ENCODE peak calls at places on chromosome 11, in six cellular contexts. O is HepG2, U is tibial nerve, C is right atrium auricular region, Z is right lobe of liver, V is lower lobe of right lung. D is an unnamed sample.

GRCh38 chr11:117055449-117055848 is 42.8 kb downstream of the SIK3 start:
- DNase-seq in V (no peak), U (no peak), Z (no peak), C (no peak), O (no peak), D (no peak)

GRCh38 chr11:93403930-93404329 is 73.4 kb downstream of the DEUP1 start:
- DNase-seq in Z (no peak), C (no peak), U (no peak), V (no peak), O (no peak), D (no peak)

GRCh38 chr11:44622190-44622650 is 56.8 kb downstream of the CD82 start:
- DNase-seq in U (no peak), V (no peak), C (peak; percentile 44), Z (peak; percentile 52), O (no peak), D (peak; percentile 32)

GRCh38 chr11:69963533-69964246 is 114.4 kb upstream of the ANO1 start:
- DNase-seq in C (no peak), Z (no peak), U (no peak), O (no peak), V (no peak), D (no peak)

GRCh38 chr11:78384231-78384630 is 33.4 kb downstream of the GAB2 start:
- DNase-seq in V (no peak), U (no peak), C (no peak), O (no peak), Z (no peak), D (no peak)

GRCh38 chr11:11218287-11218986 is 134.6 kb downstream of the CSNK2A3 start:
- DNase-seq in U (no peak), O (no peak), V (no peak), C (no peak), Z (no peak), D (no peak)

GRCh38 chr11:6482431-6482830 is 1.1 kb downstream of the TIMM10B start:
- DNase-seq in C (no peak), V (no peak), O (no peak), U (no peak), Z (no peak), D (no peak)

GRCh38 chr11:65606876-65607613 is 7.0 kb downstream of the MAP3K11 start:
- DNase-seq in V (peak; percentile 94), Z (no peak), O (no peak), C (peak; percentile 99), U (peak; percentile 93), D (no peak)

GRCh38 chr11:124294697-124295096 is 19.1 kb downstream of the OR8D1 start:
- DNase-seq in C (no peak), Z (no peak), V (no peak), O (no peak), U (no peak), D (no peak)

DNA sequence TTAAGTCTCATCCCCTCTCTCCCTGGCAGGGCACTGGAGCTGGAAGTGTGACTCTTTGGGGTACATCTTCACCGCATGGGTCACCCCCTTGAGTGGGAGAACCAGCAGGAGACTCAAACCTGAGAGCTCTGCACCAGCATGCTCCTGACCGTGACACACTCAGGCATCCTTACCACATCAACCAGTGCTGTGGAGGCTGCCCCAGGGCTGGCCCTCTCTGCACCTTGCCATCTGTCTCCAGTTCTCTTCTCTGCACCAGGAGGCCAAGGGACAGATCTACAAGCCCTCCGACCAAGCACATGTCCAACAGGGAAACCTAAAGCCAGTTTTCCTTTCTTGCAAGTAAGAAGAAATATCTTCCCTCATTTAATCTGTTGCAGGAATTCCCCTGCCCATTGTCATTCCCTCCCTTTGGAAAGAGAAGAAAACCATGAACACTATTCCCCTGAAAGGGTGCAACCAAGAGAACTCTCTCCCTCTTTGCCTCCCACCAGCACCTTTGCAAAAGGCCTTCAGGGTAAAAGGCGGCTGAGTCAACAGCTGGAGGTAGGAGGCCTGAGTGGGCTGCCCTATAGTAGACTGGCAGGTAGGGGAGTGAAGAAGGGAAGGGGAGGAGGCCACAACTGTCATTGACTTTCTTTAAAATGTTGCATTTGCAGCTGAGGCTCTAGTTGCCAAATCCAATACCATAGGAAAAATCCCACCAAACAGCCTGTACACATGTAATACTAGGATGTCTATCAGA is 117.1 kb downstream of the WT1 start:
- DNase-seq in Z (no peak), V (no peak), O (no peak), C (no peak), U (no peak), D (no peak)
- H3K27ac ChIP-seq in Z (no peak overlapping the region), V (no peak overlapping the region), O (no peak overlapping the region), C (no peak overlapping the region), U (no peak overlapping the region), D (no peak overlapping the region)

GRCh38 chr11:125358254-125358840 is 137.7 kb downstream of the FEZ1 start:
- DNase-seq in O (no peak), C (no peak), Z (no peak), U (no peak), V (no peak), D (no peak)
- H3K4me1 ChIP-seq in O (no peaks in the 10 kb centered on the region), C (no peaks in the 10 kb centered on the region), Z (no peaks in the 10 kb centered on the region), U (no peaks in the 10 kb centered on the region), V (no peaks in the 10 kb centered on the region), D (no peaks in the 10 kb centered on the region)

GRCh38 chr11:102807921-102808320 is 10.0 kb upstream of the MMP1 start:
- DNase-seq in C (no peak), U (no peak), Z (no peak), V (peak; percentile 50), O (peak; percentile 37), D (no peak)
- H3K4me3 ChIP-seq in C (no peak overlapping the region), U (no peak overlapping the region), Z (no peak overlapping the region), V (no peak overlapping the region), O (no peak overlapping the region), D (no peak overlapping the region)

GRCh38 chr11:38043060-38043459 is 1445.0 kb upstream of the RAG2 start:
- DNase-seq in O (no peak), C (no peak), U (no peak), V (no peak), Z (no peak), D (no peak)

GRCh38 chr11:38038777-38039176 is 1440.7 kb upstream of the RAG2 start:
- DNase-seq in U (no peak), C (no peak), Z (no peak), O (no peak), V (no peak), D (no peak)
- H3K27ac ChIP-seq in U (no peak overlapping the region), C (no peak overlapping the region), Z (no peak overlapping the region), O (no peak overlapping the region), V (no peak overlapping the region), D (no peak overlapping the region)

DNA sequence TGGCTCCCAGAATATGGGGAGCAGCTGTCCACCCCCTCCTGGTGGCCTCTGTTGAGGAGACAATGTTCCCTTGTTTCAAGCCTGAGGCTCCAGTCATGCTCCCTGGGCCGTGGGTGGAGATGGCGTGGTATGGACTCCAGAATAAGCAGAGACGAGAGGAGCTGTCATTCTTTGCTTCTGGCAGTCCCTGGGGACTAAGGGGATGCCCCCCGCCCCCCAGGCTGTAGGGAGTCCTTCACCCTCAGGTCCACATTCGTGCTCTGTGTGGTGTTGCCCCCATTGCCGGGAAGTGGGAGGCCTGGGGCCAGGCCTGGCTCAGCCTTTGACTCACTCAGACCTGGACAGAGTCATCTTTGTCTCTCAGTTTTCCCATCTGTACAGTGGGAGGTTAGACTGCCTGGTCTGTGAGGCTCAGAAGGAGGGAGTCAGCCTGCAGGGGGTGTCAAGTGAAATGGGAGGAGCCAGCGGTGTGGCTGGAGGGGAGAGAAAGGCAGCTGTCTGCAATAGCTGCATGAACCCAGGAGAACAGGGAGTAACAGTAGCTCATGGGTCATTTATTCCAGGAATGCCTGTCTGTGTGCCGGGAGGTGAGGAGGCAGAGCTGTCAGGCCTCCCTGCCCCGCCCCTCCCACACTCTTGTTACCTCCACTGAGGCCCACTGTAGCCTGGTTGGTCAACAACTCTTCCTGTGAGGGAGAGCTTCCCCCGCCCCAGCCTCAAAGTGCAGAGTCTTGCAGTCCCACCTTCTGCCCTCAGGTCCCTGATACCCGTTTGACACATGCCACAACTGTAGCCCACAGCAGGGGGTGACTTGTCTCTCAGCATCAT is 6.3 kb downstream of the ARHGEF17 start:
- DNase-seq in C (peak; percentile 77), V (peak; percentile 75), O (peak; percentile 95), Z (no peak), U (no peak), D (no peak)
- H3K4me1 ChIP-seq in C (peaks cover 99% of the 10 kb centered on the region), V (peaks cover 93% of the 10 kb centered on the region), O (peaks cover 95% of the 10 kb centered on the region), Z (no peaks in the 10 kb centered on the region), U (peaks cover 90% of the 10 kb centered on the region), D (peaks cover 42% of the 10 kb centered on the region)

DNA sequence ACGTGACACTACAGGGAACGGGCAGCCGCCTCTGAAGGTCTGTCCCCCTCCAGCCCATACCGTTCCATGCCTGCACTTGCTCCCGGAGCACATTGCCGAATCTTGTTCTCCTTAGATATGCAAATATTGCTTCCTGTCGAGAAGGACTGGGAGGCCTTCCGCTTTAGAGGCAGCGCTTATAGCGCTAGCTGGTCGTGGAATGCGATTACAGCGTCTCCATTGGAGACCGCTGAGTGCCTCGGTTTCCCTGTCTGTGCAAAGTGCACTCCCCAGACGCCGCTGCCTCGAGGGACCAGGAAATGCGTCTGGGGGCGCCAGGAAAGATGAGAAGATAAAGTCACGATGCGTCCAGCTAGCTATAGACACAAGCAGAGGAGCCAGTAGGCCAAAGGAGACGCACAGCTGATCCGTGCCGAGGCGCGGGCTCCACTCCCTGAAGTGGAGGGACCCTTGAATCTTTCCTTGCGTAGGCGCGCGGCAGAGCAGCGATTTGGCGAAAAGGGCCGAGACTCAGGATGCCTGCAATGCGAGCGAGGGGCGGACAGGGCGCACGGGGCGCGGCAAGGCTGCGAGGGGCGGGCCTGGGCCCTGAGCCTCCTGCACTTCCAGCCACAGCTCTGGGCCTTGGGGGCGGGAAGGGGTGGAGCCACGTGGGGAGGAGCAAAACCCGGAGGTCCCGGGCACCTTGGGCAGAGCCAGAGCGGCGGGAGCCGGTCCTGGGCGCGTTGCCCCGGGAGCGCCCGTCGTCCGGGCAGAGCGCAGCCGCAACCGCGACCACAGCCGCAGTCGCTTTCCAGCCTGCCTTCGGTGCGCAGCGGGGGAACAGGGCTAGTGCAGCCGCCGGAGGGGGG is at the start of gene RASSF10:
- DNase-seq in Z (peak; percentile 63), C (peak; percentile 65), U (no peak), O (no peak), V (peak; percentile 90), D (peak; percentile 49)
- H3K4me3 ChIP-seq in Z (peak within 1 kb of the TSS; percentile 5), C (peak within 1 kb of the TSS; percentile 33), U (peak within 1 kb of the TSS; percentile 22), O (no peak within 1 kb of the TSS), V (peak within 1 kb of the TSS; percentile 51), D (peak within 1 kb of the TSS; percentile 33)